ENCODE peak calls at places on chromosomes 2 and 18, in eight cellular contexts. N, Y, L, D, V, S, Q and U are unnamed samples.

GRCh38 chr2:133433455-133434451 is 134.5 kb downstream of the NCKAP5 start:
- DNase-seq in N (no peak), Y (no peak), L (no peak), D (no peak), V (no peak), S (no peak), Q (no peak), U (no peak)

GRCh38 chr2:168397629-168398028 is 58.4 kb upstream of the CERS6 start:
- DNase-seq in N (no peak), Y (no peak), L (no peak), D (no peak), V (no peak), S (no peak), Q (no peak), U (no peak)

GRCh38 chr18:36412778-36413177 is 115.3 kb downstream of the FHOD3 start:
- DNase-seq in N (no peak), Y (no peak), L (peak), D (no peak), V (no peak), S (no peak), Q (no peak), U (peak)

GRCh38 chr18:5997361-5997760 is 102.0 kb upstream of the TMEM200C start:
- DNase-seq in N (no peak), Y (no peak), L (peak), D (no peak), V (no peak), S (no peak), Q (no peak), U (no peak)

GRCh38 chr2:43129676-43130547 is 96.5 kb downstream of the ZFP36L2 start:
- DNase-seq in N (no peak), Y (no peak), L (no peak), D (no peak), V (peak), S (no peak), Q (no peak), U (no peak)

GRCh38 chr2:43269074-43269572 is 42.7 kb upstream of the ZFP36L2 start:
- DNase-seq in N (peak), Y (peak), L (peak), D (peak), V (peak), S (peak), Q (peak), U (peak)

GRCh38 chr2:172253190-172254052 is 150.7 kb upstream of the DLX2 start:
- DNase-seq in N (peak), Y (peak), L (peak), D (peak), V (no peak), S (peak), Q (no peak), U (peak)

GRCh38 chr2:145546091-145546490 is 1026.2 kb upstream of the ZEB2 start:
- DNase-seq in N (no peak), Y (peak), L (peak), D (no peak), V (no peak), S (no peak), Q (no peak), U (no peak)

GRCh38 chr18:57803119-57803969 is at the start of gene ATP8B1:
- DNase-seq in N (peak), Y (peak), L (peak), D (no peak), V (peak), S (no peak), Q (no peak), U (peak)

GRCh38 chr2:227191367-227191766 is 26.9 kb downstream of the COL4A3 start:
- DNase-seq in N (no peak), Y (peak), L (peak), D (no peak), V (no peak), S (no peak), Q (no peak), U (no peak)

GRCh38 chr2:74502720-74503505 is 3.5 kb upstream of the LBX2 start:
- DNase-seq in N (peak), Y (peak), L (peak), D (peak), V (peak), S (no peak), Q (peak), U (no peak)

GRCh38 chr18:6920099-6920955 is 190.8 kb downstream of the ARHGAP28 start:
- DNase-seq in N (no peak), Y (peak), L (peak), D (peak), V (no peak), S (peak), Q (peak), U (peak)

GRCh38 chr2:58629720-58630119 is 388.6 kb upstream of the FANCL start:
- DNase-seq in N (no peak), Y (no peak), L (no peak), D (no peak), V (no peak), S (no peak), Q (no peak), U (no peak)

GRCh38 chr18:71001597-71001996 is 712.8 kb downstream of the SOCS6 start:
- DNase-seq in N (no peak), Y (no peak), L (no peak), D (no peak), V (no peak), S (no peak), Q (no peak), U (no peak)

GRCh38 chr18:2325308-2325849 is 245.9 kb downstream of the METTL4 start:
- DNase-seq in N (no peak), Y (no peak), L (peak), D (no peak), V (no peak), S (no peak), Q (no peak), U (no peak)

GRCh38 chr2:217433522-217433921 is 569.3 kb downstream of the TNS1 start:
- DNase-seq in N (no peak), Y (no peak), L (peak), D (no peak), V (peak), S (no peak), Q (no peak), U (peak)

GRCh38 chr2:169997140-169997887 is 170.1 kb downstream of the UBR3 start:
- DNase-seq in N (no peak), Y (no peak), L (no peak), D (no peak), V (no peak), S (no peak), Q (no peak), U (no peak)

GRCh38 chr2:218960196-218961165 is 1.0 kb downstream of the CDK5R2 start:
- DNase-seq in N (no peak), Y (no peak), L (no peak), D (no peak), V (no peak), S (no peak), Q (no peak), U (peak)

GRCh38 chr2:27285481-27285880 is 3.3 kb downstream of the TRIM54 start:
- DNase-seq in N (no peak), Y (no peak), L (no peak), D (no peak), V (no peak), S (no peak), Q (no peak), U (no peak)

GRCh38 chr2:149561309-149561926 is 26.2 kb downstream of the MMADHC start:
- DNase-seq in N (no peak), Y (no peak), L (peak), D (no peak), V (no peak), S (no peak), Q (no peak), U (no peak)

GRCh38 chr18:43592268-43592667 is 315.0 kb upstream of the SYT4 start:
- DNase-seq in N (no peak), Y (no peak), L (no peak), D (no peak), V (no peak), S (no peak), Q (no peak), U (no peak)

GRCh38 chr2:239121600-239122012 is 273.7 kb downstream of the TWIST2 start:
- DNase-seq in N (peak), Y (no peak), L (no peak), D (no peak), V (peak), S (no peak), Q (peak), U (no peak)

GRCh38 chr2:197453914-197454398 is 604 bp downstream of the COQ10B start:
- DNase-seq in N (peak), Y (peak), L (peak), D (peak), V (no peak), S (peak), Q (no peak), U (peak)

GRCh38 chr2:12950957-12951656 is 234.4 kb downstream of the TRIB2 start:
- DNase-seq in N (no peak), Y (peak), L (peak), D (no peak), V (no peak), S (no peak), Q (no peak), U (no peak)

GRCh38 chr2:41859615-41860014 is 188.2 kb upstream of the PKDCC start:
- DNase-seq in N (no peak), Y (no peak), L (no peak), D (no peak), V (no peak), S (no peak), Q (no peak), U (no peak)

GRCh38 chr2:145530653-145531052 is 1010.7 kb upstream of the ZEB2 start:
- DNase-seq in N (no peak), Y (peak), L (no peak), D (peak), V (no peak), S (no peak), Q (no peak), U (no peak)

GRCh38 chr2:75340560-75340959 is 141.2 kb upstream of the TACR1 start:
- DNase-seq in N (no peak), Y (peak), L (no peak), D (no peak), V (no peak), S (no peak), Q (no peak), U (no peak)

GRCh38 chr2:36607947-36608346 is 10.0 kb upstream of the FEZ2 start:
- DNase-seq in N (no peak), Y (no peak), L (no peak), D (no peak), V (no peak), S (no peak), Q (no peak), U (no peak)

GRCh38 chr2:121173112-121173511 is 111.9 kb downstream of the TFCP2L1 start:
- DNase-seq in N (no peak), Y (no peak), L (no peak), D (no peak), V (no peak), S (no peak), Q (no peak), U (no peak)

GRCh38 chr2:222293660-222294630 is 4.9 kb downstream of the PAX3 start:
- DNase-seq in N (no peak), Y (no peak), L (peak), D (no peak), V (no peak), S (no peak), Q (no peak), U (no peak)

GRCh38 chr2:222296911-222297599 is 1.7 kb downstream of the PAX3 start:
- DNase-seq in N (no peak), Y (no peak), L (no peak), D (no peak), V (no peak), S (no peak), Q (no peak), U (no peak)

GRCh38 chr2:222296311-222296736 is 2.5 kb downstream of the PAX3 start:
- DNase-seq in N (no peak), Y (no peak), L (no peak), D (no peak), V (no peak), S (no peak), Q (no peak), U (no peak)

GRCh38 chr2:222294996-222295367 is 3.8 kb downstream of the PAX3 start:
- DNase-seq in N (no peak), Y (no peak), L (no peak), D (no peak), V (no peak), S (no peak), Q (no peak), U (no peak)

GRCh38 chr2:222295368-222296041 is 3.3 kb downstream of the PAX3 start:
- DNase-seq in N (no peak), Y (no peak), L (peak), D (no peak), V (no peak), S (no peak), Q (no peak), U (no peak)
- H3K4me3 ChIP-seq in N (peak), Y (peak), L (no peak), D (no peak), V (no peak), S (no peak), Q (no peak), U (no peak)

GRCh38 chr2:174842496-174842895 is 78.2 kb upstream of the CHRNA1 start:
- DNase-seq in N (no peak), Y (no peak), L (no peak), D (no peak), V (no peak), S (no peak), Q (no peak), U (no peak)

GRCh38 chr2:174846941-174847938 is 83.0 kb upstream of the CHRNA1 start:
- DNase-seq in N (no peak), Y (peak), L (peak), D (peak), V (no peak), S (no peak), Q (no peak), U (peak)

GRCh38 chr2:174844295-174844708 is 80.0 kb upstream of the CHRNA1 start:
- DNase-seq in N (no peak), Y (no peak), L (no peak), D (no peak), V (no peak), S (no peak), Q (no peak), U (no peak)

GRCh38 chr2:174841931-174842330 is 77.7 kb upstream of the CHRNA1 start:
- DNase-seq in N (no peak), Y (no peak), L (no peak), D (no peak), V (no peak), S (no peak), Q (no peak), U (no peak)

DNA sequence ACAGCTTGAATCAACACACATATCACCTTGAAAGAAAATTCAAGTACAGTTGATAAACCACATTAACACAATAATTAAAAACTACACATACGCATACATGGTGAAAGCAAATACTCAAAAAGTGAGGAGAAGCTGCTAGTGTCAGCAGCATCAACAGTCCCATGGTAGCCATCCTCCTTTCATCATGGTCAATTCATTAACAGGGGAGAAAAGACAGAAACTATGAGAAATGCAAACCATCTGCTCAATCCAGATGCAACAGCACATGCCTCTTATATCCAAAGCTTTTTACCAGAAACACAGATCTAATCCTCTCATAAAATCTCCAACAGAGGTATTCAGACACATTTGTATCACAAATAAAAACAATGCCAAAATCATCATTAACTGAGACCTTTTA is 81.9 kb upstream of the CHRNA1 start:
- DNase-seq in N (no peak), Y (no peak), L (no peak), D (no peak), V (no peak), S (no peak), Q (no peak), U (no peak)
- H3K4me3 ChIP-seq in N (peak), Y (peak), L (no peak), D (peak), V (peak), S (no peak), Q (no peak), U (peak)

GRCh38 chr18:662197-662596 is 4.7 kb downstream of the TYMS start:
- DNase-seq in N (no peak), Y (no peak), L (no peak), D (no peak), V (no peak), S (no peak), Q (no peak), U (no peak)

GRCh38 chr18:657998-658946 is 819 bp downstream of the TYMS start:
- DNase-seq in N (peak), Y (peak), L (peak), D (peak), V (peak), S (peak), Q (peak), U (peak)

GRCh38 chr18:658947-659533 is 1.6 kb downstream of the TYMS start:
- DNase-seq in N (no peak), Y (no peak), L (no peak), D (no peak), V (no peak), S (no peak), Q (no peak), U (no peak)

GRCh38 chr18:657311-657997 is at the start of gene TYMS:
- DNase-seq in N (peak), Y (peak), L (peak), D (peak), V (peak), S (peak), Q (no peak), U (peak)

DNA sequence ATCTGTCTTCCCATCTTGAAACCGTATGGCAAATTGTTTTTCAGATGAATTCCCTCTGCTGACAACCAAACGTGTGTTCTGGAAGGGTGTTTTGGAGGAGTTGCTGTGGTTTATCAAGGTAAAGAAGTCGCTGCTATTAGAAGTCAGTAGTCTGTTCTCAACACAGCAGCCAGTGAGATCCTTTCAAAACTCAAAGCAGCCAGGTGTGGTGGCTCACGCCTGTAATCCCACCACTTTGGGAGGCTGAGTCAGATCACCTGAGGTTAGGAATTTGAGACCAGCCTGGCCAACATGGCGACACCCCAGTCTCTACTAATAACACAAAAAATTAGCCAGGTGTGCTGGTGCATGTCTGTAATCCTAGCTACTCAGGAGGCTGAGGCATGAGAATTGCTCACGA is 2.1 kb downstream of the TYMS start:
- DNase-seq in N (no peak), Y (no peak), L (no peak), D (no peak), V (no peak), S (no peak), Q (no peak), U (no peak)
- H3K4me3 ChIP-seq in N (no peak), Y (no peak), L (no peak), D (no peak), V (no peak), S (no peak), Q (no peak), U (no peak)

GRCh38 chr2:64727013-64727767 is 73.5 kb upstream of the SERTAD2 start:
- DNase-seq in N (no peak), Y (no peak), L (no peak), D (no peak), V (no peak), S (no peak), Q (no peak), U (no peak)

GRCh38 chr2:64731746-64732145 is 78.0 kb upstream of the SERTAD2 start:
- DNase-seq in N (no peak), Y (no peak), L (no peak), D (no peak), V (no peak), S (no peak), Q (no peak), U (no peak)

GRCh38 chr2:64731306-64731654 is 77.6 kb upstream of the SERTAD2 start:
- DNase-seq in N (no peak), Y (no peak), L (no peak), D (no peak), V (no peak), S (no peak), Q (no peak), U (no peak)

GRCh38 chr2:64730551-64731305 is 77.0 kb upstream of the SERTAD2 start:
- DNase-seq in N (peak), Y (peak), L (peak), D (no peak), V (peak), S (peak), Q (peak), U (peak)

GRCh38 chr2:64727843-64728463 is 74.2 kb upstream of the SERTAD2 start:
- DNase-seq in N (no peak), Y (no peak), L (peak), D (no peak), V (no peak), S (no peak), Q (no peak), U (peak)
- H3K4me3 ChIP-seq in N (no peak), Y (no peak), L (no peak), D (no peak), V (no peak), S (no peak), Q (no peak), U (no peak)

GRCh38 chr2:28477645-28478044 is 18.2 kb upstream of the PLB1 start:
- DNase-seq in N (no peak), Y (no peak), L (no peak), D (no peak), V (no peak), S (no peak), Q (no peak), U (no peak)
- H3K4me3 ChIP-seq in N (no peak), Y (no peak), L (no peak), D (no peak), V (no peak), S (no peak), Q (no peak), U (no peak)

GRCh38 chr18:68391801-68392200 is 323.1 kb downstream of the TMX3 start:
- DNase-seq in N (no peak), Y (no peak), L (no peak), D (no peak), V (no peak), S (no peak), Q (no peak), U (no peak)
- H3K4me3 ChIP-seq in N (no peak), Y (no peak), L (no peak), D (no peak), V (no peak), S (no peak), Q (no peak), U (no peak)